ENCODE peak calls at places on chromosomes 2 and 18, in four cellular contexts. One of them, this sample, is unnamed.

GRCh38 chr18:56353676-56354260 is 284.6 kb downstream of the TXNL1 start:
- DNase-seq in astrocyte of the cerebellum: no peak
- DNase-seq in ovary: no peak
- DNase-seq in Caco-2: no peak
- DNase-seq in this sample: no peak

GRCh38 chr2:44578401-44579135 is 216.8 kb downstream of the CAMKMT start:
- DNase-seq in astrocyte of the cerebellum: peak; percentile 12
- DNase-seq in ovary: no peak
- DNase-seq in Caco-2: no peak
- DNase-seq in this sample: peak; percentile 84

GRCh38 chr2:168801961-168802824 is at the start of gene NOSTRIN:
- DNase-seq in astrocyte of the cerebellum: peak; percentile 60
- DNase-seq in ovary: peak; percentile 35
- DNase-seq in Caco-2: peak; percentile 95
- DNase-seq in this sample: peak; percentile 61

GRCh38 chr2:21044694-21045371 is 960 bp upstream of the APOB start:
- DNase-seq in astrocyte of the cerebellum: no peak
- DNase-seq in ovary: no peak
- DNase-seq in Caco-2: no peak
- DNase-seq in this sample: no peak

GRCh38 chr2:101967826-101968498 is 23.8 kb upstream of the IL1R2 start:
- DNase-seq in astrocyte of the cerebellum: peak; percentile 70
- DNase-seq in ovary: peak; percentile 61
- DNase-seq in Caco-2: no peak
- DNase-seq in this sample: no peak

GRCh38 chr18:77250501-77250925 is 865 bp downstream of the GALR1 start:
- DNase-seq in astrocyte of the cerebellum: no peak
- DNase-seq in ovary: no peak
- DNase-seq in Caco-2: no peak
- DNase-seq in this sample: no peak

GRCh38 chr2:203341741-203342310 is 13.6 kb downstream of the ABI2 start:
- DNase-seq in astrocyte of the cerebellum: no peak
- DNase-seq in ovary: no peak
- DNase-seq in Caco-2: no peak
- DNase-seq in this sample: peak; percentile 35

GRCh38 chr2:171319164-171319810 is 114.5 kb downstream of the METTL8 start:
- DNase-seq in astrocyte of the cerebellum: no peak
- DNase-seq in ovary: no peak
- DNase-seq in Caco-2: no peak
- DNase-seq in this sample: peak; percentile 62

GRCh38 chr2:113847144-113847543 is 42.7 kb upstream of the ACTR3 start:
- DNase-seq in astrocyte of the cerebellum: peak; percentile 16
- DNase-seq in ovary: no peak
- DNase-seq in Caco-2: no peak
- DNase-seq in this sample: peak; percentile 37

GRCh38 chr2:109143214-109144187 is 14.5 kb downstream of the SH3RF3 start:
- DNase-seq in astrocyte of the cerebellum: no peak
- DNase-seq in ovary: no peak
- DNase-seq in Caco-2: no peak
- DNase-seq in this sample: no peak

GRCh38 chr2:118846667-118847446 is 591 bp downstream of the EN1 start:
- DNase-seq in astrocyte of the cerebellum: no peak
- DNase-seq in ovary: no peak
- DNase-seq in Caco-2: peak; percentile 23
- DNase-seq in this sample: peak; percentile 26
- TF ChIP-seq CTCF in astrocyte of the cerebellum: no peak
- TF ChIP-seq CTCF in ovary: no peak
- TF ChIP-seq CTCF in Caco-2: no peak
- TF ChIP-seq CTCF in this sample: no peak

GRCh38 chr2:72350852-72351251 is 203.2 kb upstream of the CYP26B1 start:
- DNase-seq in astrocyte of the cerebellum: no peak
- DNase-seq in ovary: no peak
- DNase-seq in Caco-2: no peak
- DNase-seq in this sample: peak; percentile 8
- H3K4me3 ChIP-seq in astrocyte of the cerebellum: no peak overlapping the region
- H3K4me3 ChIP-seq in ovary: no peak overlapping the region
- H3K4me3 ChIP-seq in Caco-2: no peak overlapping the region
- H3K4me3 ChIP-seq in this sample: no peak overlapping the region

DNA sequence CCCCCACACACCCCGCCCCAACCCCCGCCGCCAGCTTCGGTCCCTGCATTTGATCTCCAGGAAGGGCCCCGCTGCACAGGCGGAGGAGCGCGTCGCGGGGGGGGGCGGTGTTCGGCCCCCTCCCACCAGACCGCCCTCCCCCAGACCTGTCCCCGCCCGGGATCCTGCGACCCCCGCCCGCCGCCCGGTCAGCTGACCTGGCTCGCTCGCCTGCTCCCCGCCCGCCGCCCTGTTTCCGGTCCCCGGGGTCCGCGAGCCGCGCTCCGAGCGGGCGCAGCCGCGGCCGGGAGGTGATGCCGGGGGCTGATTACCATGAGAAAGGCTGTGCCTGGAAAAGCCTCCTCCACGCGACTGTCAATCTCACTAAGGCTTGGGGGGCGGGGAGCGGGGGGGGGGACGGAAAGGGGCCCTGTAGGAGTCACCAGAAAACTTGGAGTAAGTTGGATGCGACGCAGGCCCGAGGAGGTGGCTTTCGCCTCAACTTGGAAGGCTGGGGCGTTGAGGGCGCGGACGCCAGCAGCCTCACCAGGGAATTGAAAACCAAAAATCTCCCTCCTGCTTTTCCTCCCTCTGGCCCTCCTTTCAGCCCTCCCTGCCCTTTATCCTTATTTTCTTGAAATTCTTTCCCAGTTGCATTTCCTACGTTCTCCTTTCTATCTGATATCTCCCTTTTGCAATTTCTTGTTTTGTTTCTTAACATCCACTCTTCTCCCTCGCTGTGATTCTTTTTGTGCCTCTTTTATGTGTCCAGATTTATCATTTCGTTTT is 4.5 kb upstream of the ZEB2 start:
- DNase-seq in astrocyte of the cerebellum: no peak
- DNase-seq in ovary: peak; percentile 71
- DNase-seq in Caco-2: no peak
- DNase-seq in this sample: no peak
- TF ChIP-seq CTCF in astrocyte of the cerebellum: no peak
- TF ChIP-seq CTCF in ovary: no peak
- TF ChIP-seq CTCF in Caco-2: no peak
- TF ChIP-seq CTCF in this sample: no peak

GRCh38 chr18:36214811-36215210 is 27.5 kb downstream of the MOCOS start:
- DNase-seq in astrocyte of the cerebellum: no peak
- DNase-seq in ovary: no peak
- DNase-seq in Caco-2: no peak
- DNase-seq in this sample: no peak
- H3K4me3 ChIP-seq in astrocyte of the cerebellum: no peak overlapping the region
- H3K4me3 ChIP-seq in ovary: no peak overlapping the region
- H3K4me3 ChIP-seq in Caco-2: no peak overlapping the region
- H3K4me3 ChIP-seq in this sample: no peak overlapping the region

GRCh38 chr18:28637897-28638296 is 461.0 kb upstream of the CDH2 start:
- DNase-seq in astrocyte of the cerebellum: no peak
- DNase-seq in ovary: no peak
- DNase-seq in Caco-2: no peak
- DNase-seq in this sample: peak; percentile 5
- TF ChIP-seq CTCF in astrocyte of the cerebellum: no peak
- TF ChIP-seq CTCF in ovary: no peak
- TF ChIP-seq CTCF in Caco-2: no peak
- TF ChIP-seq CTCF in this sample: peak; percentile 37

GRCh38 chr2:66431840-66432511 is 2.9 kb upstream of the MEIS1 start:
- DNase-seq in astrocyte of the cerebellum: no peak
- DNase-seq in ovary: peak; percentile 41
- DNase-seq in Caco-2: no peak
- DNase-seq in this sample: no peak
- H3K4me3 ChIP-seq in astrocyte of the cerebellum: no peak overlapping the region
- H3K4me3 ChIP-seq in ovary: peak overlapping the region; percentile 80
- H3K4me3 ChIP-seq in Caco-2: peak overlapping the region; percentile 75
- H3K4me3 ChIP-seq in this sample: peak overlapping the region; percentile 42

GRCh38 chr2:77034460-77034859 is 487.7 kb downstream of the LRRTM4 start:
- DNase-seq in astrocyte of the cerebellum: no peak
- DNase-seq in ovary: no peak
- DNase-seq in Caco-2: no peak
- DNase-seq in this sample: no peak
- TF ChIP-seq CTCF in astrocyte of the cerebellum: no peak
- TF ChIP-seq CTCF in ovary: no peak
- TF ChIP-seq CTCF in Caco-2: no peak
- TF ChIP-seq CTCF in this sample: no peak

DNA sequence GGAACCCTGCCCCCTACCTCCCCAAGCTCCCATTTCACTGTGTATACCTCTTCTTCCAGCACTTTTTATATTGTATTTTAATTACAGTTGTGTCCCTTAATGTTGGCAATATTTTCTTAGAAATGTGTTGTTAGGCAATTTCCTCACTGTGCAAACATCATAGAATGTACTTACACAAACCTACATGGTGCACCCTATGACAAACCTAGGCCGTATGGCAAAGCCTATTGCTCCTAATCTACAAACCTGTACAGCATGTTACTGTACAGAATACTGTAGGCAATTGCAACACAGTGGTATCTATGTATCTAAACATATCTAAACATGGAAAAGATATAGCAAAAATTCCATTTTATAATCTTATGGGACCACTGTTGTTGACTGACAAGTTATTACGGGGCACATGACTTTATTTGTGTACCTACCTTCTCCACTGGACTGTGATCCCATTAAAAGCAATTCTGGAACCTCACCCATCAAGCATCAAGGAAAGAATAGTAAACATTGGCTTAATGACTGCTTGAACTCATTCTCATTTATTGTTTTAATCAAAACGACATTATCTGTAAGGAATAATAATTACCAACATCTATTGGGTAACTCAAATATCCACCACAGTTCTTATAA is 1641.5 kb upstream of the ZEB2 start:
- DNase-seq in astrocyte of the cerebellum: no peak
- DNase-seq in ovary: no peak
- DNase-seq in Caco-2: no peak
- DNase-seq in this sample: no peak
- H3K4me3 ChIP-seq in astrocyte of the cerebellum: no peak overlapping the region
- H3K4me3 ChIP-seq in ovary: no peak overlapping the region
- H3K4me3 ChIP-seq in Caco-2: no peak overlapping the region
- H3K4me3 ChIP-seq in this sample: no peak overlapping the region

GRCh38 chr2:39696838-39697237 is 31.1 kb downstream of the TMEM178A start:
- DNase-seq in astrocyte of the cerebellum: peak; percentile 84
- DNase-seq in ovary: no peak
- DNase-seq in Caco-2: no peak
- DNase-seq in this sample: peak; percentile 91
- TF ChIP-seq CTCF in astrocyte of the cerebellum: no peak
- TF ChIP-seq CTCF in ovary: peak; percentile 40
- TF ChIP-seq CTCF in Caco-2: no peak
- TF ChIP-seq CTCF in this sample: peak; percentile 45

GRCh38 chr2:208142925-208143799 is 2.8 kb downstream of the CRYGB start:
- DNase-seq in astrocyte of the cerebellum: no peak
- DNase-seq in ovary: no peak
- DNase-seq in Caco-2: no peak
- DNase-seq in this sample: no peak

GRCh38 chr2:208147008-208147407 is 1.1 kb upstream of the CRYGB start:
- DNase-seq in astrocyte of the cerebellum: no peak
- DNase-seq in ovary: no peak
- DNase-seq in Caco-2: no peak
- DNase-seq in this sample: no peak

GRCh38 chr2:208146006-208146405 is at the start of gene CRYGB:
- DNase-seq in astrocyte of the cerebellum: no peak
- DNase-seq in ovary: no peak
- DNase-seq in Caco-2: no peak
- DNase-seq in this sample: no peak

GRCh38 chr2:208139447-208139846 is 6.5 kb downstream of the CRYGB start:
- DNase-seq in astrocyte of the cerebellum: no peak
- DNase-seq in ovary: no peak
- DNase-seq in Caco-2: no peak
- DNase-seq in this sample: no peak

GRCh38 chr2:208142255-208142924 is 3.6 kb downstream of the CRYGB start:
- DNase-seq in astrocyte of the cerebellum: peak; percentile 3
- DNase-seq in ovary: no peak
- DNase-seq in Caco-2: no peak
- DNase-seq in this sample: peak; percentile 33
- H3K4me3 ChIP-seq in astrocyte of the cerebellum: no peak overlapping the region
- H3K4me3 ChIP-seq in ovary: no peak overlapping the region
- H3K4me3 ChIP-seq in Caco-2: no peak overlapping the region
- H3K4me3 ChIP-seq in this sample: no peak overlapping the region